ENCODE peak calls at places on chromosome 17, in nine cellular contexts. V is HEK293T; U is mucosa of gallbladder; N is activated CD8-positive, alpha-beta memory T cell treated with anti-CD3 and anti-CD28 coated beads for 48 hours; I is HTR-8/SVneo; K is DMS53; H is Calu3; B is activated T-cell treated with anti-CD3 and anti-CD28 coated beads, Interleukin-2, amount 50 U/mL, for 4 hours; T is NCI-H1105. O is an unnamed sample.
A peak's percentile ranks its signal among the peaks of the same experiment; 100 is the strongest.

GRCh38 chr17:78341559-78342437 is 18.1 kb downstream of the SOCS3 start:
- DNase-seq in B (no peak), H (peak; percentile 81), U (peak; percentile 70), T (no peak), N (no peak), V (peak; percentile 63), I (no peak), K (peak; percentile 89), O (peak; percentile 46)

GRCh38 chr17:40038882-40039513 is 15.2 kb downstream of the MED24 start:
- DNase-seq in I (peak; percentile 83), U (peak; percentile 79), N (no peak), K (peak; percentile 64), H (peak; percentile 92), T (peak; percentile 1), B (no peak), V (peak; percentile 28), O (no peak)

GRCh38 chr17:76123749-76124581 is 17.1 kb downstream of the FOXJ1 start:
- DNase-seq in B (no peak), U (no peak), T (no peak), N (no peak), K (peak; percentile 71), I (no peak), V (no peak), H (no peak), O (no peak)

GRCh38 chr17:78974635-78975591 is 4.8 kb downstream of the LGALS3BP start:
- DNase-seq in K (peak; percentile 67), H (no peak), T (no peak), B (no peak), N (no peak), I (no peak), V (peak; percentile 52), U (peak; percentile 71), O (no peak)

GRCh38 chr17:6561446-6561845 is 5.1 kb upstream of the PITPNM3 start:
- DNase-seq in T (no peak), V (no peak), B (no peak), H (no peak), K (no peak), U (no peak), I (no peak), N (no peak), O (no peak)

GRCh38 chr17:57456622-57457021 is 200.3 kb downstream of the MSI2 start:
- DNase-seq in U (no peak), K (no peak), H (no peak), V (no peak), N (no peak), B (no peak), T (no peak), I (no peak), O (no peak)

GRCh38 chr17:35460354-35460851 is 11.8 kb upstream of the SLFN13 start:
- DNase-seq in U (peak; percentile 71), B (peak; percentile 33), I (peak; percentile 17), H (peak; percentile 80), N (peak; percentile 16), V (peak; percentile 6), T (no peak), K (peak; percentile 96), O (peak; percentile 42)

GRCh38 chr17:66963521-66964082 is 905 bp upstream of the CACNG4 start:
- DNase-seq in U (no peak), V (no peak), N (no peak), K (peak; percentile 15), B (no peak), H (no peak), I (no peak), T (no peak), O (no peak)

GRCh38 chr17:41771389-41772206 is 14.9 kb downstream of the JUP start:
- DNase-seq in B (no peak), U (no peak), N (no peak), T (no peak), H (peak; percentile 62), K (no peak), I (no peak), V (no peak), O (no peak)

GRCh38 chr17:50127661-50128361 is 2.1 kb downstream of the SAMD14 start:
- DNase-seq in K (peak; percentile 31), H (peak; percentile 26), T (no peak), N (no peak), I (no peak), B (no peak), U (no peak), V (no peak), O (no peak)

GRCh38 chr17:68318103-68318991 is 27.1 kb downstream of the ARSG start:
- DNase-seq in V (no peak), T (no peak), U (peak; percentile 21), I (peak; percentile 53), N (no peak), H (peak; percentile 54), B (no peak), K (peak; percentile 69), O (peak; percentile 9)

GRCh38 chr17:42387221-42387657 is 1.0 kb downstream of the STAT3 start:
- DNase-seq in T (peak; percentile 31), V (no peak), K (peak; percentile 38), B (no peak), N (no peak), H (no peak), I (no peak), U (no peak), O (peak; percentile 27)

GRCh38 chr17:16877102-16877501 is 94.8 kb downstream of the TNFRSF13B start:
- DNase-seq in K (no peak), N (no peak), V (no peak), U (no peak), T (no peak), B (no peak), H (no peak), I (no peak), O (no peak)

GRCh38 chr17:40063915-40064531 is 1.3 kb downstream of the THRA start:
- DNase-seq in B (no peak), U (no peak), I (no peak), T (no peak), V (no peak), N (no peak), K (no peak), H (no peak), O (no peak)

GRCh38 chr17:28475151-28475900 is 1.9 kb downstream of the SLC13A2 start:
- DNase-seq in H (no peak), T (no peak), N (no peak), B (no peak), I (no peak), U (peak; percentile 68), V (no peak), K (peak; percentile 42), O (no peak)

GRCh38 chr17:82031303-82031884 is at the start of gene RAC3:
- DNase-seq in T (peak; percentile 44), B (no peak), I (peak; percentile 45), N (no peak), U (no peak), V (peak; percentile 78), K (peak; percentile 92), H (no peak), O (peak; percentile 73)

GRCh38 chr17:76255801-76256429 is 9.2 kb upstream of the UBALD2 start:
- DNase-seq in B (no peak), I (no peak), T (no peak), H (no peak), N (no peak), V (no peak), U (no peak), K (no peak), O (no peak)

GRCh38 chr17:80940171-80941123 is 51.2 kb upstream of the CHMP6 start:
- DNase-seq in V (no peak), I (no peak), N (no peak), T (no peak), B (no peak), K (peak; percentile 85), U (no peak), H (no peak), O (peak; percentile 30)

GRCh38 chr17:31388351-31388750 is 3.1 kb upstream of the RAB11FIP4 start:
- DNase-seq in I (no peak), U (no peak), N (no peak), H (no peak), B (no peak), V (no peak), K (no peak), T (no peak), O (no peak)

GRCh38 chr17:40074871-40075215 is 12.1 kb downstream of the THRA start:
- DNase-seq in V (no peak), B (no peak), I (no peak), N (no peak), H (no peak), T (no peak), K (no peak), U (peak; percentile 51), O (no peak)

GRCh38 chr17:78359216-78359935 is 501 bp downstream of the SOCS3 start:
- DNase-seq in U (no peak), H (no peak), V (no peak), T (peak; percentile 17), I (no peak), K (peak; percentile 78), N (no peak), B (no peak), O (no peak)

GRCh38 chr17:61253293-61253801 is 146.3 kb upstream of the TBX2 start:
- DNase-seq in T (no peak), B (no peak), N (no peak), U (peak; percentile 35), H (no peak), V (no peak), I (no peak), K (no peak), O (no peak)

GRCh38 chr17:77796201-77796860 is 162.2 kb upstream of the TNRC6C start:
- DNase-seq in K (no peak), U (peak; percentile 34), B (no peak), V (no peak), T (no peak), N (no peak), I (no peak), H (no peak), O (no peak)

GRCh38 chr17:43772877-43773648 is 5.7 kb downstream of the DUSP3 start:
- DNase-seq in K (no peak), N (no peak), V (no peak), H (no peak), U (peak; percentile 45), T (no peak), I (no peak), B (no peak), O (no peak)

O was measured in NCI-H345.